ENCODE peak calls at places on chromosomes 3 and 15, in five cellular contexts. D, G, U, P and V are unnamed samples.

GRCh38 chr3:112231727-112232126 is 62.3 kb downstream of the SLC9C1 start:
- DNase-seq in U (no peak), P (no peak), G (no peak), D (no peak), V (no peak)

GRCh38 chr3:73614385-73614784 is 10.4 kb downstream of the PDZRN3 start:
- DNase-seq in G (no peak), P (no peak), U (no peak), D (no peak), V (no peak)

GRCh38 chr15:78220713-78221112 is 13.7 kb downstream of the ACSBG1 start:
- DNase-seq in P (no peak), D (no peak), G (no peak), U (no peak), V (no peak)

GRCh38 chr3:72745146-72745976 is 102.9 kb downstream of the SHQ1 start:
- DNase-seq in U (no peak), D (no peak), G (no peak), P (no peak), V (no peak)

GRCh38 chr3:151347432-151347831 is 18.1 kb upstream of the P2RY13 start:
- DNase-seq in D (peak; percentile 17), P (peak; percentile 59), G (no peak), U (no peak), V (no peak)

GRCh38 chr3:133258358-133258757 is 141.5 kb upstream of the BFSP2 start:
- DNase-seq in G (no peak), U (no peak), P (no peak), D (no peak), V (no peak)

GRCh38 chr3:60301142-60301541 is 950.1 kb downstream of the FHIT start:
- DNase-seq in U (no peak), D (no peak), P (no peak), G (no peak), V (no peak)

GRCh38 chr15:97978408-97979130 is 18.1 kb downstream of the ARRDC4 start:
- DNase-seq in D (no peak), G (no peak), P (no peak), U (no peak), V (peak; percentile 77)

GRCh38 chr15:58546635-58547627 is 115.1 kb downstream of the LIPC start:
- DNase-seq in U (peak; percentile 72), P (no peak), D (peak; percentile 60), G (no peak), V (peak; percentile 21)

GRCh38 chr15:49646891-49647290 is 26.0 kb downstream of the DTWD1 start:
- DNase-seq in U (no peak), D (no peak), G (no peak), P (no peak), V (no peak)

GRCh38 chr3:13303410-13303809 is 116.7 kb downstream of the NUP210 start:
- DNase-seq in U (no peak), G (no peak), P (peak; percentile 41), D (no peak), V (peak; percentile 43)

GRCh38 chr3:15606434-15606891 is 4.9 kb downstream of the BTD start:
- DNase-seq in D (no peak), P (no peak), G (no peak), U (no peak), V (peak; percentile 23)

GRCh38 chr3:44939581-44940036 is 36.4 kb downstream of the ZDHHC3 start:
- DNase-seq in G (no peak), D (no peak), P (peak; percentile 81), U (no peak), V (no peak)

GRCh38 chr3:7461202-7461825 is 600.4 kb downstream of the GRM7 start:
- DNase-seq in G (no peak), D (no peak), P (no peak), U (no peak), V (no peak)
- H3K9me3 ChIP-seq in G (no peaks in the 10 kb centered on the region), D (no peaks in the 10 kb centered on the region), P (no peaks in the 10 kb centered on the region), U (no peaks in the 10 kb centered on the region), V (no peaks in the 10 kb centered on the region)

DNA sequence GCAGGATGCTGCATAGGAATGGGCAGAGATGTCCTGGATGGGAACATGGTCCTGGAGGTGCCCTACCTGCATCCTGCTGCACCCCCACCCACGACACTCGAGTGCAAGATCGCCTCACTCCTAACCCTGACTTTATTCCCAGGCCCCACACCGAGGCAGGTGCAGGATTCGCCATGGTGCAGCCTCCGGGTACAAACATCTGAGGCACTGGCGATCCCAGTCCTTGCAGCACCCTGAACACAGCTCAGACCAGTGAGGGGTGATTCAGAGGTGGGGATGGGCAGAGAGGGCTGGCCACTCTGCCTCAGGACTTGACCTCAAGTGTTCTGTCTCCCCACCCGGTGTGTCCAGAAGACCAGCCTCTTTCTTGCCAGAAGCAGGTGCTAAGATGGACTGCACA is 49.1 kb downstream of the KLF13 start:
- DNase-seq in D (no peak), G (no peak), P (no peak), U (peak; percentile 10), V (peak; percentile 57)
- H3K4me1 ChIP-seq in D (peaks cover 98% of the 10 kb centered on the region), G (no peaks in the 10 kb centered on the region), P (peaks cover 65% of the 10 kb centered on the region), U (peaks cover 3% of the 10 kb centered on the region), V (no peaks in the 10 kb centered on the region)

DNA sequence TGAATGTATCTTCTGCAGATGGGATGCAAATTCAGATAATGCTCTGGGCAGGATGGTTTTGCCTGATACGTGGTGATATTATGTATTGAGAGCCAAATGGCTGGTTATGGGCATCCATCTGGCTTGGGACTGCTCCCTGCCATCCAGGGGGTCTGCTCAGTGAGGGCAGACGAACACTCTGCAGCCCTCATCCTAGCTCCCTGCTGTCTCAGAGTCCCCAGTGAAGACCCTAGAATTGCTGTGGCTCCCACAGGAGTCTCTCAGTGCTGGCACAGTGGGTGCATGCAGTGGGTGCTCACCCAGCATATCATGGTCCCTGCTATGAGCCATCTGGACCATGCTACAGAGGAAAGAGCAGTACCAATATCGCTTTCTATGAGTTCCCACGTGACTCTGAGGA is 10.3 kb downstream of the CX3CR1 start:
- DNase-seq in U (no peak), D (no peak), G (peak; percentile 4), P (no peak), V (no peak)
- H3K9me3 ChIP-seq in U (no peaks in the 10 kb centered on the region), D (no peaks in the 10 kb centered on the region), G (no peaks in the 10 kb centered on the region), P (no peaks in the 10 kb centered on the region), V (no peaks in the 10 kb centered on the region)

DNA sequence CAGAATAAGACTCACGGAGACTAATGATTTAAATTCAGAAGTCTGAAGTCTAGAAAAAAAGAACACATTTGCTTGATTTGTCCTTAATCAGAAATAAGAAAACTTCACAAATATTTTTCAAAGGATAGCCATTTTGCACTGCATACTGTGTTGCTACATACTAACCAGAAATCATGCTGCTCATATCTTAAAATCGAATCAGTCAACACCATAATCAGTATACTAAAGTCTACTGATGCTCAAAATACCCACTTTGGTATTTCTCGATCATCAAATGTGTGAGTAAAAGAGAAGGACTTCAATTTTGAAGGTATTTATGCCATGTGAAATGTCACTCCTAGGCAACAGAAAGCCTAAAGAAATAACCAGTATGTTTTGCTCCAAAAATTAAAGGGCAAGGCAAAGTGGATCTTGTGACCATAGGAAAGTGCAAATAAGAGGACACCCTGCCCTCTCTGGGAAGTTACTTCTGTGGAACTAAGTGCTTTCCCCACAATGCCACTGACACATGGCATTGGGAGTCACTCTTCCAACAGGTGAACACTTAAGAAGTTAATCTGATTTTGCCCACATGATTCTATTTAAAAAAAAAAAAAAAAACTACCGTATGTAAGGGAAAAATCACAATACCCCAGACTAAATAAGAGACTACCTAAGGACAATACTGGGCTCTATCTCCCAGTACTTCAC is 2.7 kb downstream of the LRIG1 start:
- DNase-seq in P (no peak), U (no peak), D (no peak), G (no peak), V (no peak)
- H3K4me1 ChIP-seq in P (peaks cover 69% of the 10 kb centered on the region), U (peaks cover 13% of the 10 kb centered on the region), D (peaks cover 82% of the 10 kb centered on the region), G (peaks cover 21% of the 10 kb centered on the region), V (peaks cover 22% of the 10 kb centered on the region)

GRCh38 chr3:31555204-31555603 is 22.5 kb downstream of the STT3B start:
- DNase-seq in U (no peak), G (no peak), D (no peak), P (no peak), V (no peak)
- H3K9me3 ChIP-seq in U (no peaks in the 10 kb centered on the region), G (no peaks in the 10 kb centered on the region), D (peaks cover 14% of the 10 kb centered on the region), P (peaks cover 8% of the 10 kb centered on the region), V (no peaks in the 10 kb centered on the region)

GRCh38 chr15:63970723-63971426 is 75.4 kb downstream of the DAPK2 start:
- DNase-seq in G (peak; percentile 10), P (no peak), U (no peak), D (no peak), V (no peak)
- H3K4me1 ChIP-seq in G (peaks cover 17% of the 10 kb centered on the region), P (peaks cover 48% of the 10 kb centered on the region), U (no peaks in the 10 kb centered on the region), D (peaks cover 89% of the 10 kb centered on the region), V (peaks cover 48% of the 10 kb centered on the region)

GRCh38 chr15:45026646-45027045 is 3.7 kb downstream of the SORD start:
- DNase-seq in U (no peak), G (no peak), D (no peak), P (no peak), V (no peak)
- H3K9me3 ChIP-seq in U (no peaks in the 10 kb centered on the region), G (peaks cover 9% of the 10 kb centered on the region), D (no peaks in the 10 kb centered on the region), P (no peaks in the 10 kb centered on the region), V (no peaks in the 10 kb centered on the region)

DNA sequence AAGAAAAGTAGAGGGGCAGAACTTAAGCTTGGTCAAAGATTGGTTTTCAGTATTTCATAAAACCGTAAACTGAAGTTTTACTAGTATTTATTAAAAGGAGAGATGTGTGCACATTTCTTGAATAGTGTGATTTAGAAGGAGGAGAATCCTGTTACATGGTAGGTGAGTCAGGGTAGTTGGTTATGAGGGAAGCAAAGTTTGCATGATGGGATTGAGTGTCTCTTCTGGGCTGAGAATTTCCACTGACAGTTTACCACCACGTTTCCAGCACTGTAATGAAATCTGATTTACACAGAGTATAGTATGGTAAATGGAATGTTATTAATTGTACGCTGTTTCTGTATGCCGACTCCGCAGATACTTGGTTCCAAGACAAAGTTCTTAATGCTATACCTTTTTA is 1.6 kb downstream of the NECTIN3 start:
- DNase-seq in G (no peak), U (no peak), P (no peak), D (no peak), V (no peak)
- H3K4me1 ChIP-seq in G (no peaks in the 10 kb centered on the region), U (peaks cover 5% of the 10 kb centered on the region), P (peaks cover 32% of the 10 kb centered on the region), D (peaks cover 45% of the 10 kb centered on the region), V (peaks cover 5% of the 10 kb centered on the region)

GRCh38 chr15:65354835-65355172 is 23.0 kb downstream of the IGDCC3 start:
- DNase-seq in P (no peak), U (no peak), D (no peak), G (no peak), V (no peak)
- H3K9me3 ChIP-seq in P (no peaks in the 10 kb centered on the region), U (no peaks in the 10 kb centered on the region), D (peaks cover 15% of the 10 kb centered on the region), G (no peaks in the 10 kb centered on the region), V (no peaks in the 10 kb centered on the region)